ENCODE peak calls at places on chromosomes 16 and 17, in six cellular contexts. One of them, this sample, is unnamed.

GRCh38 chr17:71760062-71760720 is 360.6 kb upstream of the SOX9 start:
- DNase-seq in uterus: no peak
- DNase-seq in DND-41: no peak
- DNase-seq in breast epithelium: no peak
- DNase-seq in effector memory CD4-positive, alpha-beta T cell: no peak
- DNase-seq in brain microvascular endothelial cell: no peak
- DNase-seq in this sample: no peak

GRCh38 chr17:60637683-60638082 is 37.7 kb downstream of the PPM1D start:
- DNase-seq in DND-41: no peak
- DNase-seq in effector memory CD4-positive, alpha-beta T cell: no peak
- DNase-seq in brain microvascular endothelial cell: no peak
- DNase-seq in breast epithelium: no peak
- DNase-seq in uterus: no peak
- DNase-seq in this sample: no peak

GRCh38 chr17:7043544-7044268 is at the start of gene SLC16A11:
- DNase-seq in effector memory CD4-positive, alpha-beta T cell: no peak
- DNase-seq in breast epithelium: no peak
- DNase-seq in DND-41: no peak
- DNase-seq in uterus: peak; percentile 40
- DNase-seq in brain microvascular endothelial cell: no peak
- DNase-seq in this sample: no peak

GRCh38 chr16:90016339-90016950 is 2.8 kb downstream of the DBNDD1 start:
- DNase-seq in breast epithelium: no peak
- DNase-seq in DND-41: no peak
- DNase-seq in uterus: no peak
- DNase-seq in brain microvascular endothelial cell: no peak
- DNase-seq in effector memory CD4-positive, alpha-beta T cell: no peak
- DNase-seq in this sample: no peak

GRCh38 chr17:31531336-31532160 is 140.1 kb downstream of the RAB11FIP4 start:
- DNase-seq in breast epithelium: no peak
- DNase-seq in uterus: no peak
- DNase-seq in brain microvascular endothelial cell: no peak
- DNase-seq in effector memory CD4-positive, alpha-beta T cell: no peak
- DNase-seq in DND-41: no peak
- DNase-seq in this sample: no peak

GRCh38 chr17:28953444-28954118 is 2.3 kb upstream of the PHF12 start:
- DNase-seq in DND-41: peak; percentile 71
- DNase-seq in effector memory CD4-positive, alpha-beta T cell: no peak
- DNase-seq in uterus: peak; percentile 44
- DNase-seq in breast epithelium: no peak
- DNase-seq in brain microvascular endothelial cell: peak; percentile 47
- DNase-seq in this sample: no peak

GRCh38 chr17:76791053-76791980 is 53.4 kb downstream of the MFSD11 start:
- DNase-seq in DND-41: peak; percentile 92
- DNase-seq in brain microvascular endothelial cell: peak; percentile 32
- DNase-seq in breast epithelium: no peak
- DNase-seq in uterus: peak; percentile 26
- DNase-seq in effector memory CD4-positive, alpha-beta T cell: no peak
- DNase-seq in this sample: no peak

GRCh38 chr16:85667841-85668413 is 20.8 kb downstream of the GINS2 start:
- DNase-seq in effector memory CD4-positive, alpha-beta T cell: no peak
- DNase-seq in uterus: no peak
- DNase-seq in brain microvascular endothelial cell: no peak
- DNase-seq in breast epithelium: no peak
- DNase-seq in DND-41: no peak
- DNase-seq in this sample: no peak

GRCh38 chr16:66070140-66070887 is 296.2 kb upstream of the CDH5 start:
- DNase-seq in uterus: peak; percentile 71
- DNase-seq in effector memory CD4-positive, alpha-beta T cell: no peak
- DNase-seq in DND-41: no peak
- DNase-seq in breast epithelium: peak; percentile 46
- DNase-seq in brain microvascular endothelial cell: no peak
- DNase-seq in this sample: no peak

GRCh38 chr17:31678431-31678830 is 180.6 kb downstream of the COPRS start:
- DNase-seq in uterus: no peak
- DNase-seq in breast epithelium: no peak
- DNase-seq in effector memory CD4-positive, alpha-beta T cell: no peak
- DNase-seq in brain microvascular endothelial cell: no peak
- DNase-seq in DND-41: no peak
- DNase-seq in this sample: no peak

GRCh38 chr16:85350973-85351372 is 238.7 kb upstream of the CIBAR2 start:
- DNase-seq in uterus: peak; percentile 67
- DNase-seq in DND-41: no peak
- DNase-seq in effector memory CD4-positive, alpha-beta T cell: no peak
- DNase-seq in breast epithelium: peak; percentile 97
- DNase-seq in brain microvascular endothelial cell: peak; percentile 66
- DNase-seq in this sample: peak; percentile 26

DNA sequence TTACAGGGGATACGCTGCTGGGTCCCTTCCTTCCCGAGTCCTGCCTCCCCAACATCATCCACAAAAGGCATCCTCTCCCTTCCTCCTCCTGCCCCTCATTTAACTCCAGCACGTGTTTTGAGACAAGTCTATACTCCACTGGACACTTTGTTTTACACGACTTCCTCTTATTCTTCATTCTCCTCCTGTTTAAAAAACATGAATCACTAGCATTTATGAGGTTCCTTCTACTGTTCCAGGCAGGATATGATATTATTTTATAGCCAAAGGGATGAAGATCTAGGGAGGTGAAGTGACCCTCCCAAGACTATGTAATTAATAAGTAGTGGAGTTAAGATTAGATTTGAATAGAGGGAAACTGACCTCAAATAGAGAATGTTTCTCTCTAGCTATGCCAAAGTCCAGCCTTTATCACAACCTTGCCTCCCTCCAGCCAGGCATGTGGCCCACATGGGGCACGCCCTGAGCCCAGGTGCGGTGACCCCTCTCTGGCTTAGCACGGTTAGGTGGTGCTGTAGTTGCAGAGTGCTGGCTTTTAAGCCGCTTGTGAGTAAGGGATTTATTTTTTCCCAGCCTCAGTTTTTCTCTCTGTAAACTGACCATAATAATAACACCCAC is 1.3 kb upstream of the HSD17B2 start:
- DNase-seq in brain microvascular endothelial cell: no peak
- DNase-seq in breast epithelium: no peak
- DNase-seq in effector memory CD4-positive, alpha-beta T cell: no peak
- DNase-seq in DND-41: no peak
- DNase-seq in uterus: no peak
- DNase-seq in this sample: no peak
- H3K27me3 ChIP-seq in brain microvascular endothelial cell: no peaks in the 10 kb centered on the region
- H3K27me3 ChIP-seq in breast epithelium: no peaks in the 10 kb centered on the region
- H3K27me3 ChIP-seq in effector memory CD4-positive, alpha-beta T cell: no peaks in the 10 kb centered on the region
- H3K27me3 ChIP-seq in DND-41: no peaks in the 10 kb centered on the region
- H3K27me3 ChIP-seq in uterus: no peaks in the 10 kb centered on the region
- H3K27me3 ChIP-seq in this sample: no peaks in the 10 kb centered on the region

GRCh38 chr17:8520981-8521380 is 85.3 kb downstream of the NDEL1 start:
- DNase-seq in effector memory CD4-positive, alpha-beta T cell: no peak
- DNase-seq in DND-41: no peak
- DNase-seq in uterus: no peak
- DNase-seq in breast epithelium: no peak
- DNase-seq in brain microvascular endothelial cell: no peak
- DNase-seq in this sample: no peak
- H3K27ac ChIP-seq in effector memory CD4-positive, alpha-beta T cell: no peak overlapping the region
- H3K27ac ChIP-seq in DND-41: no peak overlapping the region
- H3K27ac ChIP-seq in uterus: no peak overlapping the region
- H3K27ac ChIP-seq in breast epithelium: no peak overlapping the region
- H3K27ac ChIP-seq in brain microvascular endothelial cell: no peak overlapping the region
- H3K27ac ChIP-seq in this sample: no peak overlapping the region

DNA sequence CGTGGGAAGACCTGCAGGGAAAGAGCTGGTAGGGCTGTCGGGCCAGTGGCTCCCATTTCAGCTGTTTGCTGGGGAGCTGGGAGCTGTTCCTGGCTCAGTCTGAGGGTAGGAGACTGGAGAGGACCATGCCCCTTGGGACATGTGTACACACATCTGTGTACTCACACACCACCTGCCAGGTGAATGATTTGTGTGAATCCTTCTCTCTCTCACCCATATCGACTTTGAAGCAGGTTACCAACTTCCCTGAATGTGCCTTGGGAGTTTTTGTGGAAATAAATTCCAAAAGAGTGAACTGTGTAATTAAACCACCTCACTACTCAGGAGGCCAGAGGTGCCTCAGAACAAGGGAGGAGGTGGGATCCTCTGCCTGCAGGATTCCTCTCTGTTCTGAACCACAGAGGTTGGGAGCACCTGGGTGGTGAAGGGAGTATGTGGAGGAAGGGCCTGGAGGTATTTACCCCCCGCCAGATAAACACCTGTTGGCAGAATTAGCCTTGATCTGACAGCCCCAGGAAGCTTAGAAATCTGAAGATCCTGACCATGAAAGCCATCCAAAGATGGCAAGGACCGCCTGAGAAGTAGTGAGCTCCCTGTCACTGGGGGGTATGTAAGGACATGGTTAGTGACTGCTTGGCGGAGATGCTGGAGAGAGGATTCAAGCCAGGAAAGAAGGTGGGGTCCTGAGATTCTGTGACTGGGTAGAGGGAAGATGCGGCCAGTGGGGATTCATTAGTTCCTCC is 3.3 kb downstream of the ABCC3 start:
- DNase-seq in DND-41: no peak
- DNase-seq in breast epithelium: no peak
- DNase-seq in effector memory CD4-positive, alpha-beta T cell: no peak
- DNase-seq in brain microvascular endothelial cell: no peak
- DNase-seq in uterus: no peak
- DNase-seq in this sample: no peak
- H3K27me3 ChIP-seq in DND-41: peaks cover 3% of the 10 kb centered on the region
- H3K27me3 ChIP-seq in breast epithelium: no peaks in the 10 kb centered on the region
- H3K27me3 ChIP-seq in effector memory CD4-positive, alpha-beta T cell: peaks cover 36% of the 10 kb centered on the region
- H3K27me3 ChIP-seq in brain microvascular endothelial cell: peaks cover 27% of the 10 kb centered on the region
- H3K27me3 ChIP-seq in uterus: no peaks in the 10 kb centered on the region
- H3K27me3 ChIP-seq in this sample: no peaks in the 10 kb centered on the region

DNA sequence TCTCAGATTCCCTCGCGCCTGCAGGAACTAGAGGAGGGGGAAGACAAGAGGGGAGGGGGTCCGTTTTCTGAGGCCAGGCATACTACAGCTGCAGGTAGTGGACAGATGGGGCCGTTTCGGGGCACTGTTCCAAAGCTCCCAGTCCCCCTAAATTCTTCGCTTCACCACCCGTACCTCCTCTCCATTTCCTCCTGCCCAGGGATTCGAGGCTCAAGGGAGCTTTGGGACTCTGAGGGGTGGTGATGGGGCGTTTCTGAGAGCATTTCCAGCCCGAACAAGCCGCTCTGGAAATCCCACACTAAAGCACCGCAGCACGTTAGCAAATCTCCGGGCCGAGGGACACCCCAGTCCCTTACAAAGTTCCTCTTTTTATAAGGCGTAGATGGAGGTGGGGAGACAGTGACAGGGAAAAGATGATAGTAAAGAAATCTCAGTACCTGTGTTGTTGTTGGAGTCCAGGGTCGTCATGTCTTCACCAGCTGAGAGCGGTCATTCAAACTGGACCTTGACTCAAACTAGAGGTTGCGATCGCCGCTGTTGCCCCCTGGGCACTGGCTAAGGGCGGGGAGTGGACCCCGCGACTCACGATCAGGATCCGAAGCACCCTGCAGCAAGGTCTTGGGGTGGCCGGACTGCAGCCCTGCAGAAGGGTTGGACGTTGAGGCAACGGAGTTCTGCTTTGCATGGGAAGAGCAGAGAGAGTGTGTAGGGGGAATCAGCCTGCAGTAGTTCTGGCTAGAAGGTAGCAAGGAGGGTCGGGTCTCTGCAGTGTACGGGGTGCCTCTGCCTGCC is 566 bp downstream of the NR1D1 start:
- DNase-seq in effector memory CD4-positive, alpha-beta T cell: no peak
- DNase-seq in breast epithelium: peak; percentile 43
- DNase-seq in brain microvascular endothelial cell: no peak
- DNase-seq in uterus: no peak
- DNase-seq in DND-41: no peak
- DNase-seq in this sample: no peak
- H3K27ac ChIP-seq in effector memory CD4-positive, alpha-beta T cell: peak overlapping the region; percentile 97
- H3K27ac ChIP-seq in breast epithelium: peak overlapping the region; percentile 99
- H3K27ac ChIP-seq in brain microvascular endothelial cell: peak overlapping the region; percentile 93
- H3K27ac ChIP-seq in uterus: peak overlapping the region; percentile 99
- H3K27ac ChIP-seq in DND-41: peak overlapping the region; percentile 78
- H3K27ac ChIP-seq in this sample: peak overlapping the region; percentile 98

GRCh38 chr16:54129810-54130209 is 156.8 kb downstream of the IRX3 start:
- DNase-seq in effector memory CD4-positive, alpha-beta T cell: no peak
- DNase-seq in breast epithelium: no peak
- DNase-seq in uterus: no peak
- DNase-seq in brain microvascular endothelial cell: no peak
- DNase-seq in DND-41: no peak
- DNase-seq in this sample: no peak
- H3K27me3 ChIP-seq in effector memory CD4-positive, alpha-beta T cell: no peaks in the 10 kb centered on the region
- H3K27me3 ChIP-seq in breast epithelium: no peaks in the 10 kb centered on the region
- H3K27me3 ChIP-seq in uterus: no peaks in the 10 kb centered on the region
- H3K27me3 ChIP-seq in brain microvascular endothelial cell: no peaks in the 10 kb centered on the region
- H3K27me3 ChIP-seq in DND-41: no peaks in the 10 kb centered on the region
- H3K27me3 ChIP-seq in this sample: no peaks in the 10 kb centered on the region

GRCh38 chr17:4509402-4509801 is 10.7 kb downstream of the SPNS2 start:
- DNase-seq in breast epithelium: peak; percentile 70
- DNase-seq in brain microvascular endothelial cell: no peak
- DNase-seq in DND-41: peak; percentile 21
- DNase-seq in effector memory CD4-positive, alpha-beta T cell: no peak
- DNase-seq in uterus: no peak
- DNase-seq in this sample: no peak

GRCh38 chr17:4507361-4508111 is 8.9 kb downstream of the SPNS2 start:
- DNase-seq in effector memory CD4-positive, alpha-beta T cell: no peak
- DNase-seq in breast epithelium: no peak
- DNase-seq in uterus: no peak
- DNase-seq in DND-41: no peak
- DNase-seq in brain microvascular endothelial cell: no peak
- DNase-seq in this sample: no peak

GRCh38 chr17:4509923-4510614 is 11.4 kb downstream of the SPNS2 start:
- DNase-seq in effector memory CD4-positive, alpha-beta T cell: no peak
- DNase-seq in uterus: no peak
- DNase-seq in DND-41: no peak
- DNase-seq in breast epithelium: no peak
- DNase-seq in brain microvascular endothelial cell: no peak
- DNase-seq in this sample: no peak

GRCh38 chr17:4506892-4507291 is 8.2 kb downstream of the SPNS2 start:
- DNase-seq in brain microvascular endothelial cell: no peak
- DNase-seq in effector memory CD4-positive, alpha-beta T cell: no peak
- DNase-seq in DND-41: no peak
- DNase-seq in uterus: no peak
- DNase-seq in breast epithelium: no peak
- DNase-seq in this sample: no peak

DNA sequence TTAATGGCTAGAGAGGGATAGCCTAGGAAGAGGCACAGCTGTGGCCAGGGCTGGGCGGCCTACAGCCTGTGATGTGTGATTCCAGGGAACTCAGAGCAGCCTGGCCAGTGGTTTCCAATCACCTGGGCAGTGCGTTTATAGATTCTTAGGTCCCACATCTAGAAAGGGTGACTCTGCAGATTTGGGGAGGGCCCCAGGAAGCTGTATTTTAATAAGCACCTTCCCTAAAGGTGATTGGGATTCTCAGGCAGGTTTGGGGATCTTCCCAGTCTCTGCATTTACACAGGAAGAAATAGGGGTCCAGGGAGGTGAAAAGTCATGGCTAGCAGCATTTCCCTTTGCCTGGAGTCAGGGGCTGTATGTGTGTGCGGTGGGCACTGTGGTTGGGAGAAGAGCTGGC is 9.5 kb downstream of the SPNS2 start:
- DNase-seq in effector memory CD4-positive, alpha-beta T cell: no peak
- DNase-seq in uterus: no peak
- DNase-seq in DND-41: no peak
- DNase-seq in brain microvascular endothelial cell: no peak
- DNase-seq in breast epithelium: no peak
- DNase-seq in this sample: no peak
- H3K27ac ChIP-seq in effector memory CD4-positive, alpha-beta T cell: no peak overlapping the region
- H3K27ac ChIP-seq in uterus: peak overlapping the region; percentile 35
- H3K27ac ChIP-seq in DND-41: no peak overlapping the region
- H3K27ac ChIP-seq in brain microvascular endothelial cell: no peak overlapping the region
- H3K27ac ChIP-seq in breast epithelium: peak overlapping the region; percentile 80
- H3K27ac ChIP-seq in this sample: peak overlapping the region; percentile 46

This sample was measured in esophagus squamous epithelium.